ENCODE peak calls at places on chromosome 16, in six cellular contexts. C, V, O, B, A and G are unnamed samples.

GRCh38 chr16:8848231-8848938 is 20.4 kb downstream of the CARHSP1 start:
- DNase-seq in C (no peak), O (peak; percentile 60), V (no peak), B (no peak), A (no peak), G (no peak)

GRCh38 chr16:21183995-21184394 is 25.5 kb downstream of the LDAF1 start:
- DNase-seq in C (no peak), O (no peak), A (no peak), V (no peak), B (no peak), G (no peak)

GRCh38 chr16:73753931-73754330 is 542.7 kb upstream of the PSMD7 start:
- DNase-seq in B (no peak), C (no peak), V (no peak), O (no peak), A (no peak), G (no peak)

GRCh38 chr16:30184430-30185140 is 1.2 kb downstream of the CORO1A start:
- DNase-seq in V (no peak), C (no peak), O (no peak), B (no peak), A (peak; percentile 49), G (no peak)

GRCh38 chr16:69386596-69386995 is 789 bp upstream of the TERF2 start:
- DNase-seq in C (no peak), O (no peak), B (no peak), V (no peak), A (no peak), G (no peak)

GRCh38 chr16:80123189-80123588 is 417.6 kb upstream of the DYNLRB2 start:
- DNase-seq in V (no peak), A (no peak), C (no peak), B (no peak), O (no peak), G (no peak)

GRCh38 chr16:9091867-9092281 is 430 bp downstream of the HAPSTR1 start:
- DNase-seq in A (peak; percentile 42), C (no peak), B (no peak), V (no peak), O (peak; percentile 76), G (no peak)

GRCh38 chr16:53999841-54000240 is 286.7 kb downstream of the IRX3 start:
- DNase-seq in A (no peak), C (no peak), O (no peak), V (no peak), B (no peak), G (no peak)

GRCh38 chr16:56513972-56514371 is 5.9 kb downstream of the BBS2 start:
- DNase-seq in B (peak; percentile 64), O (no peak), V (no peak), A (peak; percentile 56), C (no peak), G (no peak)

GRCh38 chr16:57757326-57757786 is 21.8 kb downstream of the KATNB1 start:
- DNase-seq in B (peak; percentile 84), A (peak; percentile 94), V (no peak), C (peak; percentile 65), O (peak; percentile 93), G (no peak)

GRCh38 chr16:86515420-86515779 is 5.1 kb downstream of the FOXF1 start:
- DNase-seq in C (no peak), O (no peak), A (no peak), V (no peak), B (no peak), G (no peak)

GRCh38 chr16:75361936-75362335 is 71.4 kb downstream of the CFDP1 start:
- DNase-seq in A (no peak), V (no peak), O (no peak), C (no peak), B (no peak), G (no peak)

GRCh38 chr16:50519602-50520001 is 28.6 kb upstream of the NKD1 start:
- DNase-seq in C (no peak), O (no peak), V (no peak), B (no peak), A (no peak), G (no peak)

GRCh38 chr16:73149329-73149728 is 101.4 kb upstream of the ZFHX3 start:
- DNase-seq in A (peak; percentile 37), O (no peak), C (no peak), V (no peak), B (no peak), G (no peak)

GRCh38 chr16:31084584-31085298 is 4.0 kb downstream of the PRSS53 start:
- DNase-seq in B (no peak), V (no peak), C (no peak), O (no peak), A (no peak), G (no peak)

GRCh38 chr16:85528528-85529387 is 84.4 kb upstream of the GSE1 start:
- DNase-seq in V (no peak), C (no peak), B (no peak), O (no peak), A (no peak), G (no peak)

GRCh38 chr16:64152010-64152767 is 969.7 kb downstream of the CDH11 start:
- DNase-seq in V (no peak), A (no peak), C (no peak), O (no peak), B (no peak), G (no peak)

GRCh38 chr16:75818491-75818890 is 92.2 kb upstream of the CPHXL start:
- DNase-seq in V (no peak), O (no peak), C (no peak), B (no peak), A (no peak), G (no peak)

GRCh38 chr16:54847207-54847606 is 83.5 kb upstream of the IRX5 start:
- DNase-seq in C (no peak), A (no peak), O (no peak), B (no peak), V (no peak), G (no peak)

GRCh38 chr16:69542974-69543373 is 22.8 kb upstream of the NFAT5 start:
- DNase-seq in C (no peak), O (no peak), V (no peak), A (no peak), B (peak; percentile 44), G (no peak)

GRCh38 chr16:85750021-85750826 is 672 bp downstream of the C16orf74 start:
- DNase-seq in C (no peak), O (no peak), B (peak; percentile 54), A (peak; percentile 39), V (no peak), G (no peak)

GRCh38 chr16:31073073-31073822 is 792 bp downstream of the ZNF668 start:
- DNase-seq in B (peak; percentile 76), A (peak; percentile 96), O (peak; percentile 94), C (peak; percentile 84), V (peak; percentile 58), G (peak; percentile 72)

GRCh38 chr16:79283578-79283977 is 317.0 kb downstream of the MAF start:
- DNase-seq in B (no peak), V (no peak), A (no peak), C (no peak), O (no peak), G (no peak)

GRCh38 chr16:83606486-83607030 is 201.2 kb upstream of the HSBP1 start:
- DNase-seq in A (peak; percentile 12), V (no peak), O (no peak), B (no peak), C (no peak), G (no peak)

GRCh38 chr16:84504420-84505248 is at the start of gene MEAK7:
- DNase-seq in C (peak; percentile 97), V (peak; percentile 89), A (peak; percentile 100), O (peak; percentile 99), B (peak; percentile 98), G (no peak)

GRCh38 chr16:12245088-12245922 is 268.8 kb downstream of the SNX29 start:
- DNase-seq in B (no peak), A (no peak), O (no peak), C (no peak), V (no peak), G (no peak)

GRCh38 chr16:86626966-86627365 is 48.6 kb downstream of the FOXL1 start:
- DNase-seq in A (no peak), V (no peak), B (peak; percentile 43), C (no peak), O (peak; percentile 65), G (no peak)

DNA sequence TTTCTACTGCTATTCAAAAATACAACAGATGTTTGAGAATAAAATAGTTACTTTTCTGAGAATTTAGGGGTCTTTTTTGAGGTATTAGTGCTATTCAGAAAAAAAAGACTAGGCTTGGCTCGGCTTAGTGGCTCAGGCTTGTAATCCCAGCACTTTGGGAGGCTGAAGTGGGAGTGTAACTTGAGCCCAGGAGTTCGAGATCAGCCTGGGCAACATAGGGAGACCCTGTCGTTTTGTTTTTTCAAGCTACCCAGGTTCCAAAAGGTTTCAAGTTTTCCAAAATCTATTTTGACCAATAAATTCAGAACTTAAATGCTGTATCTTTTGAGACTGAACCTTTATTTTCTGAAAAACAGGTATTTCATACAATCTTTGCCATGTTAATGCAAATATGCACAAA is 3.2 kb upstream of the ARL6IP1 start:
- DNase-seq in V (no peak), B (no peak), O (no peak), A (no peak), C (no peak), G (no peak)
- H3K4me3 ChIP-seq in V (no peak overlapping the region), B (no peak overlapping the region), O (no peak overlapping the region), A (no peak overlapping the region), C (no peak overlapping the region), G (peak overlapping the region; percentile 60)

DNA sequence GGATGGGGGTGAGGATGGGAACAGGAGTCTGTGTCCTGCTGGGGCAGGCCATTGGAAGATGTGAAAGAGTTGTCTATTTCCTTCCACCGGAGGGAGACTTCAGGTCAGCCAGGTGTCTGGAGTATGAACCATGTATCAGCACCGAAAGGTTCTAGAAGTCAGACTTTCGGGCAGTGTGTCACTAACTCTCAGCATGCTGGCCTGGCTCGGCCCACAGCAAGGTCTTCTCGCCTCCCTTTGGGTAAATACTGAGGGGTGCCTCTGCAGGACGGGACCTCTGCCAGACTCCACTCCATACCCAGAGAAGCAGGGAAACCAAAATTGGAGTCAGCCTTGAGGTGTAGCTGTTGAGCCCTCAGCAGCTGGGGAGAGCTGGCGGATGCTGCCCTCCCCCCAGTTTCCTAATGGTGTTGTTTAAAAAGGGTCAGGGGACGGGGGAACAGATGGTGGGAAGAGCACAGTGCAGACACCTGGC is 507 bp downstream of the CIITA start:
- DNase-seq in B (no peak), C (no peak), A (no peak), O (peak; percentile 32), V (no peak), G (no peak)
- H3K4me3 ChIP-seq in B (no peak overlapping the region), C (no peak overlapping the region), A (peak overlapping the region; percentile 70), O (peak overlapping the region; percentile 51), V (no peak overlapping the region), G (no peak overlapping the region)

GRCh38 chr16:88703486-88704309 is 2.5 kb downstream of the RNF166 start:
- DNase-seq in C (no peak), B (no peak), A (no peak), O (no peak), V (no peak), G (no peak)
- H3K4me3 ChIP-seq in C (no peak overlapping the region), B (no peak overlapping the region), A (peak overlapping the region; percentile 17), O (no peak overlapping the region), V (no peak overlapping the region), G (no peak overlapping the region)

GRCh38 chr16:67655363-67655762 is 4.7 kb downstream of the ACD start:
- DNase-seq in A (no peak), C (no peak), O (no peak), B (no peak), V (no peak), G (no peak)

GRCh38 chr16:67654069-67654911 is 5.8 kb downstream of the ACD start:
- DNase-seq in B (no peak), A (peak; percentile 14), O (no peak), V (no peak), C (no peak), G (no peak)

GRCh38 chr16:67651847-67652246 is 6.9 kb downstream of the CARMIL2 start:
- DNase-seq in B (no peak), O (no peak), A (no peak), V (no peak), C (no peak), G (no peak)

GRCh38 chr16:67652578-67653130 is 7.4 kb downstream of the ACD start:
- DNase-seq in B (peak; percentile 37), O (no peak), C (no peak), A (no peak), V (no peak), G (no peak)

GRCh38 chr16:67653131-67654068 is 6.7 kb downstream of the ACD start:
- DNase-seq in B (no peak), O (no peak), A (no peak), V (no peak), C (no peak), G (no peak)
- H3K4me3 ChIP-seq in B (peak overlapping the region; percentile 68), O (no peak overlapping the region), A (no peak overlapping the region), V (peak overlapping the region; percentile 55), C (peak overlapping the region; percentile 27), G (peak overlapping the region; percentile 67)